ENCODE peak calls at places on chromosomes 13 and 19, in four cellular contexts. One of them, this sample, is unnamed.

GRCh38 chr19:39823693-39824092 is 10.3 kb downstream of the DYRK1B start:
- DNase-seq in kidney tubule cell: no peak
- DNase-seq in stimulated activated CD8-positive, alpha-beta memory T cell treated with anti-CD3 and anti-CD28 coated beads, Interleukin-2, amount 100 ng/mL, for 48 hours: no peak
- DNase-seq in aorta: no peak
- DNase-seq in this sample: no peak

GRCh38 chr19:3607398-3608078 is 863 bp upstream of the TBXA2R start:
- DNase-seq in aorta: peak; percentile 88
- DNase-seq in stimulated activated CD8-positive, alpha-beta memory T cell treated with anti-CD3 and anti-CD28 coated beads, Interleukin-2, amount 100 ng/mL, for 48 hours: no peak
- DNase-seq in kidney tubule cell: no peak
- DNase-seq in this sample: no peak

GRCh38 chr19:5809053-5809452 is 4.2 kb downstream of the NRTN start:
- DNase-seq in kidney tubule cell: no peak
- DNase-seq in stimulated activated CD8-positive, alpha-beta memory T cell treated with anti-CD3 and anti-CD28 coated beads, Interleukin-2, amount 100 ng/mL, for 48 hours: no peak
- DNase-seq in aorta: no peak
- DNase-seq in this sample: no peak

GRCh38 chr19:39409207-39409885 is 2.7 kb downstream of the ZFP36 start:
- DNase-seq in aorta: peak; percentile 97
- DNase-seq in stimulated activated CD8-positive, alpha-beta memory T cell treated with anti-CD3 and anti-CD28 coated beads, Interleukin-2, amount 100 ng/mL, for 48 hours: no peak
- DNase-seq in kidney tubule cell: peak; percentile 90
- DNase-seq in this sample: peak; percentile 98

GRCh38 chr19:2186071-2186846 is 22.5 kb downstream of the DOT1L start:
- DNase-seq in stimulated activated CD8-positive, alpha-beta memory T cell treated with anti-CD3 and anti-CD28 coated beads, Interleukin-2, amount 100 ng/mL, for 48 hours: no peak
- DNase-seq in kidney tubule cell: peak; percentile 6
- DNase-seq in aorta: peak; percentile 95
- DNase-seq in this sample: no peak

GRCh38 chr19:4229179-4229931 is at the start of gene EBI3:
- DNase-seq in stimulated activated CD8-positive, alpha-beta memory T cell treated with anti-CD3 and anti-CD28 coated beads, Interleukin-2, amount 100 ng/mL, for 48 hours: peak; percentile 71
- DNase-seq in aorta: no peak
- DNase-seq in kidney tubule cell: peak; percentile 79
- DNase-seq in this sample: no peak

GRCh38 chr13:110138009-110138699 is 168.8 kb downstream of the COL4A1 start:
- DNase-seq in kidney tubule cell: peak; percentile 89
- DNase-seq in aorta: peak; percentile 95
- DNase-seq in stimulated activated CD8-positive, alpha-beta memory T cell treated with anti-CD3 and anti-CD28 coated beads, Interleukin-2, amount 100 ng/mL, for 48 hours: peak; percentile 64
- DNase-seq in this sample: no peak

GRCh38 chr13:37072024-37072423 is 12.5 kb upstream of the SUPT20H start:
- DNase-seq in stimulated activated CD8-positive, alpha-beta memory T cell treated with anti-CD3 and anti-CD28 coated beads, Interleukin-2, amount 100 ng/mL, for 48 hours: no peak
- DNase-seq in aorta: no peak
- DNase-seq in kidney tubule cell: no peak
- DNase-seq in this sample: no peak

GRCh38 chr19:49890349-49891311 is 6.1 kb downstream of the IL4I1 start:
- DNase-seq in stimulated activated CD8-positive, alpha-beta memory T cell treated with anti-CD3 and anti-CD28 coated beads, Interleukin-2, amount 100 ng/mL, for 48 hours: peak; percentile 46
- DNase-seq in aorta: no peak
- DNase-seq in kidney tubule cell: peak; percentile 36
- DNase-seq in this sample: no peak

GRCh38 chr13:39597828-39598227 is 5.2 kb downstream of the LHFPL6 start:
- DNase-seq in stimulated activated CD8-positive, alpha-beta memory T cell treated with anti-CD3 and anti-CD28 coated beads, Interleukin-2, amount 100 ng/mL, for 48 hours: no peak
- DNase-seq in kidney tubule cell: no peak
- DNase-seq in aorta: no peak
- DNase-seq in this sample: no peak

GRCh38 chr13:36673838-36674326 is at the start of gene SERTM1:
- DNase-seq in stimulated activated CD8-positive, alpha-beta memory T cell treated with anti-CD3 and anti-CD28 coated beads, Interleukin-2, amount 100 ng/mL, for 48 hours: no peak
- DNase-seq in aorta: peak; percentile 74
- DNase-seq in kidney tubule cell: peak; percentile 13
- DNase-seq in this sample: no peak

GRCh38 chr19:18436651-18437478 is 1.1 kb downstream of the ISYNA1 start:
- DNase-seq in stimulated activated CD8-positive, alpha-beta memory T cell treated with anti-CD3 and anti-CD28 coated beads, Interleukin-2, amount 100 ng/mL, for 48 hours: peak; percentile 78
- DNase-seq in aorta: peak; percentile 92
- DNase-seq in kidney tubule cell: peak; percentile 86
- DNase-seq in this sample: no peak

GRCh38 chr19:23392706-23393105 is 2.6 kb downstream of the ZNF91 start:
- DNase-seq in kidney tubule cell: peak; percentile 45
- DNase-seq in aorta: no peak
- DNase-seq in stimulated activated CD8-positive, alpha-beta memory T cell treated with anti-CD3 and anti-CD28 coated beads, Interleukin-2, amount 100 ng/mL, for 48 hours: no peak
- DNase-seq in this sample: no peak